ENCODE peak calls at places on chromosome 22, in eight cellular contexts. One of them, this sample, is unnamed.

GRCh38 chr22:45455212-45455611 is 41.7 kb downstream of the RIBC2 start:
- DNase-seq in upper lobe of right lung: no peak
- DNase-seq in transverse colon: no peak
- DNase-seq in CD4-positive, CD25-positive, alpha-beta regulatory T cell: no peak
- DNase-seq in pancreas: no peak
- DNase-seq in lower leg skin: no peak
- DNase-seq in H7: no peak
- DNase-seq in naive thymus-derived CD4-positive, alpha-beta T cell: no peak
- DNase-seq in this sample: no peak

GRCh38 chr22:44686873-44687600 is 15.0 kb upstream of the PRR5 start:
- DNase-seq in CD4-positive, CD25-positive, alpha-beta regulatory T cell: no peak
- DNase-seq in upper lobe of right lung: no peak
- DNase-seq in lower leg skin: no peak
- DNase-seq in naive thymus-derived CD4-positive, alpha-beta T cell: no peak
- DNase-seq in pancreas: no peak
- DNase-seq in H7: no peak
- DNase-seq in transverse colon: no peak
- DNase-seq in this sample: peak

GRCh38 chr22:49768511-49768910 is 59.2 kb downstream of the BRD1 start:
- DNase-seq in naive thymus-derived CD4-positive, alpha-beta T cell: no peak
- DNase-seq in transverse colon: peak
- DNase-seq in H7: peak
- DNase-seq in upper lobe of right lung: peak
- DNase-seq in CD4-positive, CD25-positive, alpha-beta regulatory T cell: no peak
- DNase-seq in lower leg skin: no peak
- DNase-seq in pancreas: no peak
- DNase-seq in this sample: no peak

GRCh38 chr22:45905924-45906865 is 70.8 kb downstream of the WNT7B start:
- DNase-seq in naive thymus-derived CD4-positive, alpha-beta T cell: no peak
- DNase-seq in lower leg skin: no peak
- DNase-seq in transverse colon: no peak
- DNase-seq in upper lobe of right lung: no peak
- DNase-seq in pancreas: no peak
- DNase-seq in H7: no peak
- DNase-seq in CD4-positive, CD25-positive, alpha-beta regulatory T cell: no peak
- DNase-seq in this sample: peak

GRCh38 chr22:37739000-37739399 is 42.2 kb downstream of the TRIOBP start:
- DNase-seq in H7: no peak
- DNase-seq in CD4-positive, CD25-positive, alpha-beta regulatory T cell: no peak
- DNase-seq in pancreas: no peak
- DNase-seq in upper lobe of right lung: peak
- DNase-seq in transverse colon: no peak
- DNase-seq in lower leg skin: no peak
- DNase-seq in naive thymus-derived CD4-positive, alpha-beta T cell: no peak
- DNase-seq in this sample: peak

GRCh38 chr22:46866591-46866990 is 104.1 kb downstream of the TBC1D22A start:
- DNase-seq in transverse colon: no peak
- DNase-seq in lower leg skin: no peak
- DNase-seq in H7: peak
- DNase-seq in upper lobe of right lung: no peak
- DNase-seq in pancreas: no peak
- DNase-seq in naive thymus-derived CD4-positive, alpha-beta T cell: no peak
- DNase-seq in CD4-positive, CD25-positive, alpha-beta regulatory T cell: no peak
- DNase-seq in this sample: peak

GRCh38 chr22:41976961-41977566 is 7.8 kb downstream of the SEPTIN3 start:
- DNase-seq in CD4-positive, CD25-positive, alpha-beta regulatory T cell: peak
- DNase-seq in upper lobe of right lung: no peak
- DNase-seq in lower leg skin: no peak
- DNase-seq in transverse colon: no peak
- DNase-seq in naive thymus-derived CD4-positive, alpha-beta T cell: no peak
- DNase-seq in H7: peak
- DNase-seq in pancreas: no peak
- DNase-seq in this sample: no peak

GRCh38 chr22:44030702-44031082 is 6.6 kb downstream of the PARVB start:
- DNase-seq in upper lobe of right lung: no peak
- DNase-seq in pancreas: no peak
- DNase-seq in transverse colon: no peak
- DNase-seq in H7: no peak
- DNase-seq in naive thymus-derived CD4-positive, alpha-beta T cell: no peak
- DNase-seq in lower leg skin: no peak
- DNase-seq in CD4-positive, CD25-positive, alpha-beta regulatory T cell: no peak
- DNase-seq in this sample: no peak

GRCh38 chr22:48496226-48496845 is 1331.3 kb downstream of the BRD1 start:
- DNase-seq in lower leg skin: no peak
- DNase-seq in CD4-positive, CD25-positive, alpha-beta regulatory T cell: no peak
- DNase-seq in pancreas: no peak
- DNase-seq in transverse colon: no peak
- DNase-seq in naive thymus-derived CD4-positive, alpha-beta T cell: no peak
- DNase-seq in upper lobe of right lung: peak
- DNase-seq in H7: no peak
- DNase-seq in this sample: no peak

GRCh38 chr22:30889996-30890480 is 78.5 kb downstream of the MORC2 start:
- DNase-seq in upper lobe of right lung: peak
- DNase-seq in naive thymus-derived CD4-positive, alpha-beta T cell: no peak
- DNase-seq in transverse colon: no peak
- DNase-seq in CD4-positive, CD25-positive, alpha-beta regulatory T cell: no peak
- DNase-seq in lower leg skin: no peak
- DNase-seq in H7: peak
- DNase-seq in pancreas: no peak
- DNase-seq in this sample: no peak

GRCh38 chr22:39351689-39352214 is 2.0 kb downstream of the SYNGR1 start:
- DNase-seq in H7: peak
- DNase-seq in naive thymus-derived CD4-positive, alpha-beta T cell: no peak
- DNase-seq in transverse colon: no peak
- DNase-seq in pancreas: no peak
- DNase-seq in lower leg skin: no peak
- DNase-seq in CD4-positive, CD25-positive, alpha-beta regulatory T cell: no peak
- DNase-seq in upper lobe of right lung: no peak
- DNase-seq in this sample: no peak

GRCh38 chr22:35688913-35689675 is 28.6 kb upstream of the APOL5 start:
- DNase-seq in naive thymus-derived CD4-positive, alpha-beta T cell: no peak
- DNase-seq in transverse colon: no peak
- DNase-seq in pancreas: no peak
- DNase-seq in upper lobe of right lung: no peak
- DNase-seq in CD4-positive, CD25-positive, alpha-beta regulatory T cell: no peak
- DNase-seq in lower leg skin: no peak
- DNase-seq in H7: no peak
- DNase-seq in this sample: no peak

GRCh38 chr22:19987394-19988306 is 29.0 kb downstream of the ARVCF start:
- DNase-seq in transverse colon: peak
- DNase-seq in naive thymus-derived CD4-positive, alpha-beta T cell: no peak
- DNase-seq in lower leg skin: no peak
- DNase-seq in CD4-positive, CD25-positive, alpha-beta regulatory T cell: no peak
- DNase-seq in upper lobe of right lung: no peak
- DNase-seq in pancreas: no peak
- DNase-seq in H7: no peak
- DNase-seq in this sample: no peak
- H3K4me3 ChIP-seq in transverse colon: no peak
- H3K4me3 ChIP-seq in naive thymus-derived CD4-positive, alpha-beta T cell: no peak
- H3K4me3 ChIP-seq in lower leg skin: no peak
- H3K4me3 ChIP-seq in CD4-positive, CD25-positive, alpha-beta regulatory T cell: no peak
- H3K4me3 ChIP-seq in upper lobe of right lung: peak
- H3K4me3 ChIP-seq in pancreas: no peak
- H3K4me3 ChIP-seq in H7: no peak
- H3K4me3 ChIP-seq in this sample: no peak

DNA sequence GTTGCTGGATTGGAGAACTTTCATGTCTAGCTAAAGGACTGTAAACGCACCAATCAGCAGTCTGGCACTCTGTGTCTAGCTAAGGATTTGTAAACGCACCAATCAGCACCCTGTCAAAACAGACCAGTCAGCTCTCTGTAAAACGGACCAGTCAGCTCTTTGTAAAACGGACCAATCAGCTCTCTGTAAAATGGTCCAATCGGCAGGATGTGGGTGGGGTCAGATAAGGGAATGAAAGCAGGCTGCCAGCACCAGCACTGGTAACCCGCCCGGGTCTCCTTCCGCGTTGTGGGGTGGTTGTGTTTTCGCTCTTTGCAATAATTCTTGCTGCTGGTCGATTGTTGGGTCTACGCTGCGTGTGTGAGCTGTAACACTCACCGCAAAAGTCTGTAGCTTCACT is 11.3 kb downstream of the MYO18B start:
- DNase-seq in transverse colon: no peak
- DNase-seq in upper lobe of right lung: no peak
- DNase-seq in lower leg skin: no peak
- DNase-seq in CD4-positive, CD25-positive, alpha-beta regulatory T cell: no peak
- DNase-seq in naive thymus-derived CD4-positive, alpha-beta T cell: no peak
- DNase-seq in H7: no peak
- DNase-seq in pancreas: no peak
- DNase-seq in this sample: no peak
- H3K4me3 ChIP-seq in transverse colon: no peak
- H3K4me3 ChIP-seq in upper lobe of right lung: no peak
- H3K4me3 ChIP-seq in lower leg skin: no peak
- H3K4me3 ChIP-seq in CD4-positive, CD25-positive, alpha-beta regulatory T cell: no peak
- H3K4me3 ChIP-seq in naive thymus-derived CD4-positive, alpha-beta T cell: no peak
- H3K4me3 ChIP-seq in H7: no peak
- H3K4me3 ChIP-seq in pancreas: no peak
- H3K4me3 ChIP-seq in this sample: no peak

DNA sequence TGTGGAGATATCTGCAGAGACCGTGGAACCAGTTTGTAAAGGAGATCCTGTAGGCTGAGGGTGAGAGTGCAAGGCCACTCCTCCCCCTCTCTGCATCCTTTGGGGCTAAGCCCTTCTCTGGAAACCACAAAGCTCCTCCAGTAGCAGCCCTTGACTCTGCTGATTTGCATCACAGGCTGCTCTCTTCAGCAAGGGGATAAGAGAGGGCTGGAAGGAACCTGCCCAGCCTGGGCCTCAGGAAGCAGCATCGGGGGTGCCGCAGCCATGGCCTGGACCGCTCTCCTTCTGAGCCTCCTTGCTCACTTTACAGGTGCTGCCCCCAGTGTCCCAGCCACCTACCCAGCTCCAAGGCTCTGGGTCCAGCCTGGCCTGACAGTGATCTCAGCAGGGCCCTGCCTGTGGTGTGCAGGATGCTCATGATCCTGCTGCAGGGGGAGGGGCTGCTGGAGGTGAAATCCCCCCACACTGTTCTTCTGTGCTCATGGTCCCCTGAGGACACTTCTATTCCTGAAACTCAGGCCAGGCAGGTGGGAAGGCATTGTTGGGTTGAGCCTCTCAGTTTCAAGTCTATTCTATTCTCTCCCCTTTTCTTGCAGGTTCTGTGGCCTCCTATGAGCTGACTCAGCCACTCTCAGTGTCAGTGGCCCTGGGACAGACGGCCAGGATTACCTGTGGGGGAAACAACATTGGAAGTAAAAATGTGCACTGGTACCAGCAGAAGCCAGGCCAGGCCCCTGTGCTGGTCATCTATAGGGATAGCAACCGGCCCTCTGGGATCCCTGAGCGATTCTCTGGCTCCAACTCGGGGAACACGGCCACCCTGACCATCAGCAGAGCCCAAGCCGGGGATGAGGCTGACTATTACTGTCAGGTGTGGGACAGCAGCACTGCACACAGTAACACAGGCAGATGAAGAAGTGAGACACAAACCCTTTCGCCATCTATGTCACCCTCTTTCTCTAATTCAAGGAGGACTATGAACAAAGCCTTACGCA is 68.5 kb upstream of the IGLL5 start:
- DNase-seq in transverse colon: peak
- DNase-seq in H7: peak
- DNase-seq in pancreas: no peak
- DNase-seq in upper lobe of right lung: no peak
- DNase-seq in CD4-positive, CD25-positive, alpha-beta regulatory T cell: peak
- DNase-seq in naive thymus-derived CD4-positive, alpha-beta T cell: no peak
- DNase-seq in lower leg skin: no peak
- DNase-seq in this sample: no peak
- H3K4me3 ChIP-seq in transverse colon: no peak
- H3K4me3 ChIP-seq in H7: no peak
- H3K4me3 ChIP-seq in pancreas: no peak
- H3K4me3 ChIP-seq in upper lobe of right lung: no peak
- H3K4me3 ChIP-seq in CD4-positive, CD25-positive, alpha-beta regulatory T cell: peak
- H3K4me3 ChIP-seq in naive thymus-derived CD4-positive, alpha-beta T cell: peak
- H3K4me3 ChIP-seq in lower leg skin: no peak
- H3K4me3 ChIP-seq in this sample: no peak

GRCh38 chr22:27798526-27799333 is 2.8 kb downstream of the MN1 start:
- DNase-seq in transverse colon: no peak
- DNase-seq in upper lobe of right lung: no peak
- DNase-seq in lower leg skin: no peak
- DNase-seq in pancreas: no peak
- DNase-seq in CD4-positive, CD25-positive, alpha-beta regulatory T cell: no peak
- DNase-seq in H7: peak
- DNase-seq in naive thymus-derived CD4-positive, alpha-beta T cell: no peak
- DNase-seq in this sample: peak

GRCh38 chr22:27795053-27795452 is 6.5 kb downstream of the MN1 start:
- DNase-seq in upper lobe of right lung: no peak
- DNase-seq in naive thymus-derived CD4-positive, alpha-beta T cell: no peak
- DNase-seq in pancreas: no peak
- DNase-seq in transverse colon: no peak
- DNase-seq in lower leg skin: no peak
- DNase-seq in H7: no peak
- DNase-seq in CD4-positive, CD25-positive, alpha-beta regulatory T cell: no peak
- DNase-seq in this sample: no peak

GRCh38 chr22:27797793-27798525 is 3.6 kb downstream of the MN1 start:
- DNase-seq in naive thymus-derived CD4-positive, alpha-beta T cell: no peak
- DNase-seq in transverse colon: no peak
- DNase-seq in lower leg skin: no peak
- DNase-seq in pancreas: no peak
- DNase-seq in upper lobe of right lung: no peak
- DNase-seq in CD4-positive, CD25-positive, alpha-beta regulatory T cell: no peak
- DNase-seq in H7: peak
- DNase-seq in this sample: no peak

GRCh38 chr22:27796118-27796517 is 5.4 kb downstream of the MN1 start:
- DNase-seq in naive thymus-derived CD4-positive, alpha-beta T cell: no peak
- DNase-seq in pancreas: no peak
- DNase-seq in lower leg skin: no peak
- DNase-seq in H7: no peak
- DNase-seq in transverse colon: no peak
- DNase-seq in upper lobe of right lung: no peak
- DNase-seq in CD4-positive, CD25-positive, alpha-beta regulatory T cell: no peak
- DNase-seq in this sample: no peak

DNA sequence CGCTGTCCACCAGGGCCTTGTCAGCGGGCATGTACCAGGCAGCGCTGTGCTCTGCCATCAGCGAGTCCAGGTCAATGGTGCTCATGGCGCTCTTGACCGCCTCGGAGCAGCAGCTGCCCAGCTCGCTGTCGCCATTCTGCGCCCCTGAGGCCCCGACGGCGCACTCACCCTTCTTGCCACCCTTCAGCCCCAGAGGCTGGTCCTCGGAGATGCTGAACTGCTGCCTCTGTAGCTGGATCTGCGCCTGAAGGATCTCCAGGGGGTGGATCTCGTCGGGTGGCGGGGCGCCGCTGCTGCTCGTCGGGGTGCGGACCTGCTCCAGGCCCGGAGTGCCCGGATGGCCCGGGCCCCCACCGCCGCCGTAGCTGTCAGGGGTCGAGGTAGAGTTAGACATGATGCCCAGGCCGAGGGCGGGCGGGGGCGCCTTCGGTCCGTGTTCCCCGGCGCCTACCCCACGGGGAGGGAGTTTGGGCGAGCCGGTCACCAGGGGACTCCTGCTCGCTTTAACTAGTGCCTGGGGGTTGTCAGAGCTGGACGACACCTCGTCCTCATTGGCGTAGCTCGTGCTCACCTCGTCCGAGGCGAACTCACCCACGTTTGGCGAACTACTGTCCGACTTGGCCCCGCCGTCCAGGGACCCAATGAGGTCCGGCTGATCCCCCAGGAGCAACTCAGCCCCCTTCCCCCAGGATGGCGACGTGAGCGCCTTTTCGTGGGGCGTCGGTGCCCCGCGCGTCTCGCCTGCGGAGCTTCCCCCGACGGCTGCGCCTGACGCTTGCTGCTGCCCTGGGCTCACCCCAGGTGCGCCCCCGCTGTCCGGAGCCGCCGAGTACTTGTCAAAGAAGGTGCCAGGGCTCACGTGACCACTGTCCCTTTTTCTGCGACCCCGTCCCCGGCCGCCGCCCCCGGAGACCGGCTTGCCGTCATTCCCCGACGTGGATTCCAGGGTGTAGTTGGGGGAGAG is 4.4 kb downstream of the MN1 start:
- DNase-seq in naive thymus-derived CD4-positive, alpha-beta T cell: no peak
- DNase-seq in H7: peak
- DNase-seq in transverse colon: no peak
- DNase-seq in lower leg skin: no peak
- DNase-seq in upper lobe of right lung: no peak
- DNase-seq in CD4-positive, CD25-positive, alpha-beta regulatory T cell: no peak
- DNase-seq in pancreas: no peak
- DNase-seq in this sample: no peak
- H3K4me3 ChIP-seq in naive thymus-derived CD4-positive, alpha-beta T cell: no peak
- H3K4me3 ChIP-seq in H7: no peak
- H3K4me3 ChIP-seq in transverse colon: no peak
- H3K4me3 ChIP-seq in lower leg skin: no peak
- H3K4me3 ChIP-seq in upper lobe of right lung: no peak
- H3K4me3 ChIP-seq in CD4-positive, CD25-positive, alpha-beta regulatory T cell: no peak
- H3K4me3 ChIP-seq in pancreas: no peak
- H3K4me3 ChIP-seq in this sample: peak

This sample was measured in fibroblast of pulmonary artery.